ENCODE peak calls at places on chromosomes 4 and X, in nine cellular contexts. E, D, I, G, H, R, O, X and B are unnamed samples. For H3K4me1, the result is how much of the 10 kb centered on the place peaks cover.

GRCh38 chr4:17561195-17561909 is 15.6 kb upstream of the LAP3 start:
- DNase-seq in H (no peak), R (peak), O (no peak), G (no peak), E (no peak), X (no peak), I (no peak), D (no peak), B (no peak)

GRCh38 chr4:148831945-148832344 is 389.7 kb upstream of the NR3C2 start:
- DNase-seq in R (peak), X (no peak), O (no peak), D (no peak), G (no peak), E (no peak), I (no peak), H (no peak), B (no peak)

GRCh38 chrX:75301060-75301459 is 27.2 kb downstream of the UPRT start:
- DNase-seq in D (no peak), I (no peak), G (no peak), E (no peak), O (no peak), R (peak), X (no peak), H (no peak), B (no peak)

GRCh38 chr4:139668658-139669201 is 3.1 kb downstream of the MGST2 start:
- DNase-seq in G (no peak), I (peak), R (no peak), H (no peak), O (no peak), D (no peak), E (no peak), X (no peak), B (no peak)

GRCh38 chr4:82450966-82451755 is 20.8 kb downstream of the ENOPH1 start:
- DNase-seq in E (no peak), G (no peak), D (no peak), O (no peak), H (no peak), R (no peak), I (no peak), X (no peak), B (no peak)

GRCh38 chrX:129577473-129577872 is 37.4 kb downstream of the OCRL start:
- DNase-seq in E (no peak), O (no peak), R (peak), H (no peak), I (peak), G (no peak), X (no peak), D (no peak), B (peak)

GRCh38 chr4:89254847-89255246 is 52.8 kb downstream of the GPRIN3 start:
- DNase-seq in H (peak), X (no peak), I (peak), D (no peak), R (peak), O (no peak), E (no peak), G (no peak), B (peak)

GRCh38 chr4:76781698-76782595 is 116.0 kb downstream of the SOWAHB start:
- DNase-seq in R (peak), I (no peak), E (no peak), H (no peak), D (no peak), O (no peak), X (no peak), G (no peak), B (peak)

GRCh38 chrX:124093222-124093621 is 131.7 kb downstream of the STAG2 start:
- DNase-seq in O (no peak), G (no peak), X (no peak), H (no peak), E (no peak), I (no peak), R (no peak), D (no peak), B (no peak)

GRCh38 chr4:168765726-168766125 is 244.3 kb downstream of the CBR4 start:
- DNase-seq in H (no peak), D (no peak), O (no peak), R (peak), I (no peak), X (no peak), G (peak), E (no peak), B (no peak)

GRCh38 chrX:40158036-40158706 is 60.4 kb upstream of the BCOR start:
- DNase-seq in G (no peak), X (no peak), I (no peak), R (no peak), E (no peak), H (no peak), O (peak), D (peak), B (peak)

GRCh38 chr4:69800599-69800998 is 40.2 kb upstream of the SULT1B1 start:
- DNase-seq in I (no peak), R (peak), H (no peak), O (no peak), E (no peak), X (no peak), G (no peak), D (no peak), B (no peak)

GRCh38 chrX:39907964-39908616 is 189.7 kb downstream of the BCOR start:
- DNase-seq in R (peak), G (peak), O (no peak), H (peak), X (peak), D (peak), I (no peak), E (peak), B (peak)

GRCh38 chr4:152501846-152502536 is 33.9 kb downstream of the FBXW7 start:
- DNase-seq in O (no peak), E (no peak), H (no peak), X (no peak), R (peak), G (no peak), D (no peak), I (no peak), B (no peak)
- H3K4me1 ChIP-seq in O (under half), E (under half), H (under half), X (under half), R (under half), G (under half), D (under half), I (under half), B (under half)

DNA sequence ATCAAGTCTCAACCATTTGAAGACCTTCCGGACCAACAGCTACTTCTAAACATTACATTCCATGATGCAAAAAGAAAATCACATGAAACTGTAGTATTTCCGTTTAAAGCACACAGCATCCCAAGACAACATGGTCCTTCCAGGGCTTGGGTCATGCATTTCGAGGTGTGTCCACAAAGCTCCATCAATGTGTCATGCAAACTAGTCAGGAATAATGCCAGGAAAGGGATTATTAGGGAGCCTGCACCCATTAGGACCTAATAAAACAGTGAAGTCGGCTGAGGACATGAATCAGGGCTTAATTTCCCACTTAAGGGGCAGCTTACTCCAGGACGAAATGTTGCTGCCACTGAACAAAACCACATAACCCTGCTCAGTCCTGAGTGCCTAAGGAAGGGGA is 177.9 kb downstream of the TSPAN5 start:
- DNase-seq in D (no peak), E (no peak), G (no peak), O (no peak), H (no peak), I (no peak), R (no peak), X (no peak), B (no peak)
- H3K27ac ChIP-seq in D (no peak), E (no peak), G (no peak), O (no peak), H (no peak), I (no peak), R (no peak), X (no peak), B (no peak)

GRCh38 chr4:37995299-37995821 is 35.2 kb downstream of the PTTG2 start:
- DNase-seq in H (no peak), E (no peak), G (no peak), D (no peak), I (no peak), O (no peak), X (no peak), R (no peak), B (no peak)

GRCh38 chr4:37993806-37994205 is 33.6 kb downstream of the PTTG2 start:
- DNase-seq in H (no peak), G (no peak), I (no peak), R (peak), E (no peak), D (no peak), O (no peak), X (no peak), B (no peak)

GRCh38 chr4:37998225-37998624 is 38.0 kb downstream of the PTTG2 start:
- DNase-seq in O (no peak), D (no peak), R (no peak), H (no peak), X (no peak), E (no peak), I (no peak), G (no peak), B (no peak)

GRCh38 chr4:37994569-37994968 is 34.4 kb downstream of the PTTG2 start:
- DNase-seq in X (no peak), I (no peak), D (no peak), H (no peak), O (no peak), G (no peak), R (no peak), E (no peak), B (no peak)

GRCh38 chr4:37995981-37996770 is 36.0 kb downstream of the PTTG2 start:
- DNase-seq in X (no peak), H (no peak), O (no peak), R (no peak), G (peak), E (no peak), D (no peak), I (no peak), B (no peak)
- H3K4me1 ChIP-seq in X (under half), H (under half), O (under half), R (under half), G (half or more), E (half or more), D (under half), I (under half), B (under half)

DNA sequence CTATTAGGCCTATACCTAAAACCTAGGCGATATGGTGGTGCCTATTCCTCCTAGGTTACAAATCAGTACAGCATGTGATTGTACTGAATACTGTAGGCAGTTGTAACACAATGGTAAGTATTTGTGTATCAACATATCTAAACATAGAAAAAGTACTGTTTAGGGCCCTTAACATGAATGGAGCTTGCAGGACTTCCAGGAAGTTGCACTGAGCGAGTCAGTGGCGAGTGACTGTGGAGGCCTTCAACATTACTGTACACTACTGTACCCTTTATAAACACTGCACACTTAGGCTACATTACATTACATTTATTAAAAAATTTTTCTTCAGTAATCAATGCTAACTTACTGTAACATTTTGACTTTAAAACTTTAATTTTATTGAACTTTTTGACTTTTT is 37.8 kb downstream of the WWC2 start:
- DNase-seq in D (no peak), I (no peak), G (no peak), O (no peak), E (no peak), R (no peak), X (no peak), H (no peak), B (no peak)
- H3K27ac ChIP-seq in D (no peak), I (no peak), G (no peak), O (no peak), E (no peak), R (no peak), X (no peak), H (no peak), B (no peak)

GRCh38 chr4:184387351-184387750 is 87.0 kb downstream of the IRF2 start:
- DNase-seq in H (no peak), D (no peak), I (no peak), X (no peak), E (no peak), R (no peak), O (peak), G (no peak), B (no peak)
- H3K4me1 ChIP-seq in H (half or more), D (under half), I (under half), X (under half), E (under half), R (under half), O (half or more), G (half or more), B (half or more)

GRCh38 chrX:17374619-17375360 is at the start of gene NHS:
- DNase-seq in I (peak), R (peak), E (peak), D (peak), O (peak), H (peak), X (no peak), G (peak), B (peak)
- H3K27ac ChIP-seq in I (no peak), R (no peak), E (peak), D (peak), O (peak), H (peak), X (peak), G (peak), B (no peak)

DNA sequence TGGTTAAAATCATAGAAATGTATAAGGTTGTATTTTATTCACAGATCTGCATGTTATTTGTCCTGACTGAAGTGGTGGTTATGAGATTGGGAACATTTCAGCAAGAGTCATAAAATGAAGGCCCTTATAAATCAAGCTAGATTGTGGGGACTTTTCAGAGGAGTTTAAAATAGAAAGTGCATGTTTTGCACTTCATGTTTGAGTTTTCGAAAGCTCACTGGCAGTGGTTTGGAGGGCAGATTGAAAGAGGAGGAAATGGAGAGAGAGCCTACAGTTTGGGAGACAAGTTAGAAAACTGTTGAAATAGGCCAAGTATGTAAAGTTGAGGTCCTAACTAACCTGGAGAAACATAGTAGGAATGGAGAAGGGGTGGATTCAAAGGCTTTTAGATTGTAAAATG is 124.9 kb downstream of the KDM6A start:
- DNase-seq in G (no peak), X (no peak), E (no peak), R (no peak), D (no peak), H (no peak), O (no peak), I (no peak), B (no peak)
- H3K4me1 ChIP-seq in G (under half), X (under half), E (under half), R (under half), D (under half), H (under half), O (under half), I (under half), B (under half)

GRCh38 chr4:25377572-25377882 is 464 bp downstream of the ANAPC4 start:
- DNase-seq in D (no peak), O (no peak), H (no peak), G (no peak), R (no peak), X (no peak), I (no peak), E (no peak), B (no peak)
- H3K27ac ChIP-seq in D (peak), O (peak), H (peak), G (peak), R (no peak), X (peak), I (peak), E (peak), B (no peak)

GRCh38 chr4:40194602-40195161 is 2.1 kb upstream of the RHOH start:
- DNase-seq in I (no peak), G (no peak), O (no peak), H (no peak), R (peak), E (no peak), X (no peak), D (no peak), B (no peak)
- H3K4me1 ChIP-seq in I (under half), G (under half), O (half or more), H (under half), R (under half), E (under half), X (under half), D (under half), B (under half)

DNA sequence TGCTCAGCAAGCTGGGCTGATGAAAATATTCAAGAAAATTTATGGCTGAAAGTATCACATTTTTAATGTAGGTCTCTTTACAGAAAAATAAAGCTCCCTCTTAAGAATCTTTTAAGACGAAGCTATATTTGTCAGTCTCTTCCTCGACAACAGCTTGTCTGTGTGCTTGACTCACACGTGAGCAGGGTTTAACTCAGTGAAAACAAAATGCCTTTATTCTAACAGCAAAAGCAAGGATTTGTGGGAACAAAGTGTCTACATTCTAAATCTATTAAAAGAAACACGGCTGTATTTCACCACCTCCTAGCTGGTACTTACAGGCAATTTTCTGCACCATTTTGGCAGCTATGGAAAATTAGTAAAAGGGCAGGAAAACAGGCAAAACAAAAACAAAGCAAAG is 75.5 kb downstream of the NYX start:
- DNase-seq in R (no peak), G (no peak), D (no peak), E (no peak), O (no peak), I (no peak), H (no peak), X (no peak), B (no peak)
- H3K27ac ChIP-seq in R (peak), G (no peak), D (no peak), E (no peak), O (no peak), I (no peak), H (no peak), X (no peak), B (no peak)